ENCODE peak calls at places on chromosomes 13 and 19, in eight cellular contexts. J is cardiac fibroblast, R is endothelial cell, P is lung, D is bronchial epithelial cell, B is chondrocyte, A is IMR-90, M is tibial artery. Y is an unnamed sample.

GRCh38 chr13:95002126-95002525 is 289.8 kb upstream of the SOX21 start:
- DNase-seq in J (no peak), R (no peak), P (no peak), D (no peak), B (no peak), A (no peak), M (no peak), Y (no peak)

GRCh38 chr13:49456156-49456555 is 12.1 kb downstream of the SETDB2 start:
- DNase-seq in J (peak; percentile 59), R (no peak), P (no peak), D (no peak), B (no peak), A (peak; percentile 27), M (no peak), Y (no peak)

GRCh38 chr13:104571161-104571889 is 1505.1 kb upstream of the SLC10A2 start:
- DNase-seq in J (peak; percentile 94), R (peak; percentile 75), P (peak; percentile 67), D (peak; percentile 89), B (no peak), A (peak; percentile 82), M (peak; percentile 62), Y (peak; percentile 66)

GRCh38 chr13:23372264-23372905 is 61.1 kb downstream of the SACS start:
- DNase-seq in J (peak; percentile 67), R (no peak), P (no peak), D (no peak), B (no peak), A (peak; percentile 87), M (no peak), Y (no peak)

GRCh38 chr13:106349080-106349841 is 186.2 kb downstream of the EFNB2 start:
- DNase-seq in J (no peak), R (peak; percentile 67), P (peak; percentile 46), D (peak; percentile 85), B (no peak), A (peak; percentile 34), M (peak; percentile 26), Y (no peak)

GRCh38 chr19:13100031-13100588 is 2.5 kb downstream of the LYL1 start:
- DNase-seq in J (peak; percentile 22), R (no peak), P (no peak), D (no peak), B (no peak), A (no peak), M (no peak), Y (no peak)

GRCh38 chr13:111472083-111472482 is 151.6 kb downstream of the TEX29 start:
- DNase-seq in J (no peak), R (no peak), P (no peak), D (no peak), B (no peak), A (no peak), M (no peak), Y (no peak)

GRCh38 chr13:22080832-22081231 is 410.0 kb downstream of the FGF9 start:
- DNase-seq in J (no peak), R (no peak), P (no peak), D (no peak), B (no peak), A (no peak), M (no peak), Y (no peak)

GRCh38 chr19:45215391-45216191 is 29.6 kb downstream of the EXOC3L2 start:
- DNase-seq in J (no peak), R (peak; percentile 60), P (peak; percentile 30), D (peak; percentile 44), B (no peak), A (no peak), M (no peak), Y (peak; percentile 37)

GRCh38 chr19:2391118-2391725 is 31.2 kb downstream of the TMPRSS9 start:
- DNase-seq in J (peak; percentile 87), R (peak; percentile 26), P (no peak), D (peak; percentile 69), B (no peak), A (peak; percentile 78), M (no peak), Y (no peak)

GRCh38 chr19:9945319-9945966 is 9.1 kb upstream of the OLFM2 start:
- DNase-seq in J (peak; percentile 99), R (no peak), P (peak; percentile 64), D (peak; percentile 81), B (peak; percentile 96), A (peak; percentile 100), M (peak; percentile 93), Y (no peak)

GRCh38 chr13:93200626-93201025 is 26.0 kb upstream of the GPC6 start:
- DNase-seq in J (no peak), R (no peak), P (no peak), D (no peak), B (no peak), A (no peak), M (no peak), Y (no peak)

GRCh38 chr13:54637377-54637776 is 1608.8 kb downstream of the OLFM4 start:
- DNase-seq in J (peak; percentile 13), R (no peak), P (no peak), D (peak; percentile 44), B (no peak), A (no peak), M (no peak), Y (no peak)

GRCh38 chr13:25267715-25268114 is 19.6 kb downstream of the MTMR6 start:
- DNase-seq in J (peak; percentile 38), R (no peak), P (no peak), D (no peak), B (no peak), A (peak; percentile 26), M (no peak), Y (no peak)
- TF ChIP-seq CTCF in J (peak; percentile 28), R (no peak), P (no peak), D (peak; percentile 7), B (peak; percentile 50), A (peak; percentile 35), M (no peak), Y (no peak)

GRCh38 chr19:43560687-43561086 is 14.6 kb downstream of the XRCC1 start:
- DNase-seq in J (peak; percentile 60), R (no peak), P (no peak), D (no peak), B (peak; percentile 43), A (peak; percentile 52), M (no peak), Y (peak; percentile 39)
- TF ChIP-seq CTCF in J (peak; percentile 39), R (no peak), P (no peak), D (peak; percentile 3), B (peak; percentile 25), A (peak; percentile 9), M (no peak), Y (no peak)

GRCh38 chr13:45282994-45283393 is 58.0 kb downstream of the TPT1 start:
- DNase-seq in J (no peak), R (no peak), P (no peak), D (no peak), B (no peak), A (no peak), M (no peak), Y (no peak)

GRCh38 chr13:45276887-45277286 is 64.1 kb downstream of the TPT1 start:
- DNase-seq in J (no peak), R (no peak), P (no peak), D (no peak), B (no peak), A (no peak), M (no peak), Y (no peak)

GRCh38 chr13:45278096-45278645 is 62.8 kb downstream of the TPT1 start:
- DNase-seq in J (peak; percentile 21), R (no peak), P (no peak), D (no peak), B (no peak), A (no peak), M (no peak), Y (no peak)

DNA sequence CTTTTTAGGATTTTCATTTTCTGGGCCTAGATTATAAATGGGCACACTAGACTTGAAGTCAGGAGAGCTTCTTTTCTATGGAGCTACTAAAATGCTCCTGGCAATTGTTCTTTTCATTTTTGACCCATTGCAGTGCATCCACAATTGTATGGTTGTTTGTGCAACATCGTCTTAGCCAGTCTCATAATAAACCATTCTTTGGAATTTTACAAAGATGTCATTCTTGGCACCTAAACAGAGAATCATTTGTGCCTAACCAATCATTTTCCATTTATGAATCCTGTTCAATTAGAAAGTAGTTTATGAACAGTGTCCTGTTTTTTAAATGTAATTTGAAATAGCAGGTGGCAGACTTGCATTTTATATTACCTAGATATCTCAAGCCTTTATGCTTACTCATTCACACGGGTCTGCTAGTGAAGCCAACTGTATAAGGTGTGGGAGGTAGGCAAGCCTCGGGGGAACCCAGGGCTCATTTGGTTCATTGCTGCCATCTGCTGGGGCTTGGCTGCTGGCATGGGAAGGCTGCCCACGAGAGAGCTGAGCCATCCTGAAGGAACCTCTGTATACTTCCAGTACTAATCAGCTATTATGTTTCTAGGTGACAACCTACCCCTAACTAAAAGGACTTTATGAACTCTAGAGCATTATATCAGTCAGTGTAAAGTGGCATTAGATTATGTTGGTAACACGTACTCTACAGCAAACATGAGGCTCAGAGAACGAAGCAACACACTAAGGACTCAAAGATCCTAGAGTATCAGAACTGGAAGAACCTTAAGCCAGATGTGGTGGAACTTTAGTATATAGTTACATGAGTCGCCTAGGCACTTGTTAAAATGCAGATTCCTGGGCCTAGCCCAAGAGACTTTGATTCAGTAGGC is 60.0 kb downstream of the TPT1 start:
- DNase-seq in J (peak; percentile 83), R (peak; percentile 63), P (peak; percentile 62), D (peak; percentile 83), B (no peak), A (peak; percentile 78), M (peak; percentile 31), Y (peak; percentile 67)
- TF ChIP-seq CTCF in J (peak; percentile 92), R (no peak), P (peak; percentile 39), D (peak; percentile 88), B (peak; percentile 96), A (peak; percentile 89), M (peak; percentile 69), Y (no peak)

DNA sequence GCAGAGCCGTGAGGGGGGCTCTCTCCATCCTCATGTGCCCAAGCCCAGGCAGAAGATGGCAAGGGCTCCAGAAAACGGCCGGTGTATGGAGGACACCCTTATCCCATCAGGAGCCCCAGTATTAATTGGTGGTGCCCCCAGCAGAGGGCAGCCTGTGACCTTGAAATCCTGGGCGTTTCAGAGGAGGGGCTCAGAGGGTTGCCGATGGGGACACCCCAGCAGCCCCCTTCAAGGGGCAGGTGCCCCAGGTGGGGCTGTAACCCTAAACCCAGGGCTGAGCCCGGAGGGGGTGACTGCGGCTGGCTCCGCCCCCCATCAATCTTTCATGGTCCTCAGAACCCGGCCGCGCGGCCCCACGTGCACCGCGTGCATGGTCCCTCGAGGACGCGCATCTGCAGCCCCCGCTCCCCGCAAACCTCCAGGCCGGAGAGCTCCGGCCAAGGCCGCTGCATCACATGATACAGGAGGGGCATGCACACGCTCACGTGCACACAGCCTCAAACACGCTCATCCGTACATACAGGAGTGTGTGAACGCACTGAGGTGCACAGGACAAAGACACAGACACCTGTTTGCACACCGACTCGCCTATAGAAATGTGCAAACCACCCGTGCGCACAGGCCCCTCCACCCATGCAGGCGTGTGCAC is 959 bp downstream of the RAB3A start:
- DNase-seq in J (peak; percentile 25), R (peak; percentile 31), P (no peak), D (no peak), B (no peak), A (no peak), M (no peak), Y (peak; percentile 49)
- TF ChIP-seq CTCF in J (no peak), R (peak; percentile 27), P (no peak), D (peak; percentile 23), B (peak; percentile 67), A (peak; percentile 49), M (peak; percentile 19), Y (no peak)

DNA sequence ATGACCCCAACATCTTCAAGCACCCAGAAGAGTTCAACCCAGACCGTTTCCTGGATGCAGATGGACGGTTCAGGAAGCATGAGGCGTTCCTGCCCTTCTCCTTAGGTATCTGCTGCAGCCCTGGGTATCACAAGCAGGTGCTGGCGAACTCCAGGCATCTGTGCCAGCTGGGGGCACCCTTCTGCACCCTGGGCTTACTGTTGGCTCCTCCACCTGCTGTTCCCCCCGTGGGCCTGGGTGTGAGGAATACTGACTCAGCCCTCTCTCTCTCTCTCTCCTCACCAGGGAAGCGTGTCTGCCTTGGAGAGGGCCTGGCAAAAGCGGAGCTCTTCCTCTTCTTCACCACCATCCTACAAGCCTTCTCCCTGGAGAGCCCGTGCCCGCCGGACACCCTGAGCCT is 13.0 kb downstream of the CYP2S1 start:
- DNase-seq in J (peak; percentile 20), R (no peak), P (no peak), D (no peak), B (no peak), A (no peak), M (no peak), Y (no peak)
- TF ChIP-seq CTCF in J (no peak), R (no peak), P (no peak), D (no peak), B (no peak), A (no peak), M (no peak), Y (no peak)

Y was measured in glutamatergic neuron.